ENCODE peak calls at places on chromosomes 7 and 10, in seven cellular contexts. One of them, this sample, is unnamed.

GRCh38 chr10:7525314-7526016 is 114.6 kb upstream of the SFMBT2 start:
- DNase-seq in brain microvascular endothelial cell: peak; percentile 70
- DNase-seq in endothelial cell: peak; percentile 74
- DNase-seq in Karpas-422: peak; percentile 94
- DNase-seq in M059J: peak; percentile 49
- DNase-seq in neural progenitor cell: peak; percentile 84
- DNase-seq in NCI-H460: peak; percentile 55
- DNase-seq in this sample: peak; percentile 37

GRCh38 chr7:137343483-137343841 is at the start of gene PTN:
- DNase-seq in neural progenitor cell: peak; percentile 79
- DNase-seq in NCI-H460: no peak
- DNase-seq in M059J: peak; percentile 90
- DNase-seq in Karpas-422: no peak
- DNase-seq in brain microvascular endothelial cell: peak; percentile 14
- DNase-seq in endothelial cell: peak; percentile 35
- DNase-seq in this sample: no peak

GRCh38 chr10:15824498-15824897 is 35.8 kb downstream of the MINDY3 start:
- DNase-seq in endothelial cell: no peak
- DNase-seq in neural progenitor cell: no peak
- DNase-seq in Karpas-422: peak; percentile 53
- DNase-seq in NCI-H460: no peak
- DNase-seq in brain microvascular endothelial cell: no peak
- DNase-seq in M059J: peak; percentile 3
- DNase-seq in this sample: no peak

GRCh38 chr10:110610308-110610774 is 33.8 kb upstream of the RBM20 start:
- DNase-seq in Karpas-422: peak; percentile 80
- DNase-seq in brain microvascular endothelial cell: peak; percentile 38
- DNase-seq in endothelial cell: peak; percentile 67
- DNase-seq in M059J: peak; percentile 56
- DNase-seq in NCI-H460: peak; percentile 68
- DNase-seq in neural progenitor cell: peak; percentile 70
- DNase-seq in this sample: peak; percentile 35

GRCh38 chr10:101257121-101257890 is 28.0 kb upstream of the LBX1 start:
- DNase-seq in M059J: no peak
- DNase-seq in NCI-H460: no peak
- DNase-seq in neural progenitor cell: no peak
- DNase-seq in endothelial cell: no peak
- DNase-seq in brain microvascular endothelial cell: no peak
- DNase-seq in Karpas-422: no peak
- DNase-seq in this sample: no peak

GRCh38 chr7:94344826-94345225 is 49.9 kb upstream of the COL1A2 start:
- DNase-seq in NCI-H460: no peak
- DNase-seq in neural progenitor cell: no peak
- DNase-seq in endothelial cell: no peak
- DNase-seq in M059J: peak; percentile 75
- DNase-seq in Karpas-422: no peak
- DNase-seq in brain microvascular endothelial cell: peak; percentile 30
- DNase-seq in this sample: no peak

GRCh38 chr10:115093776-115094361 is 704 bp downstream of the ATRNL1 start:
- DNase-seq in endothelial cell: no peak
- DNase-seq in brain microvascular endothelial cell: no peak
- DNase-seq in NCI-H460: no peak
- DNase-seq in Karpas-422: no peak
- DNase-seq in M059J: peak; percentile 15
- DNase-seq in neural progenitor cell: peak; percentile 51
- DNase-seq in this sample: no peak

GRCh38 chr10:819326-819725 is 112.2 kb downstream of the LARP4B start:
- DNase-seq in NCI-H460: no peak
- DNase-seq in M059J: peak; percentile 2
- DNase-seq in Karpas-422: no peak
- DNase-seq in endothelial cell: no peak
- DNase-seq in neural progenitor cell: no peak
- DNase-seq in brain microvascular endothelial cell: peak; percentile 78
- DNase-seq in this sample: no peak

GRCh38 chr7:47379629-47380324 is 202.1 kb downstream of the TNS3 start:
- DNase-seq in NCI-H460: no peak
- DNase-seq in endothelial cell: no peak
- DNase-seq in neural progenitor cell: peak; percentile 47
- DNase-seq in M059J: peak; percentile 85
- DNase-seq in Karpas-422: no peak
- DNase-seq in brain microvascular endothelial cell: peak; percentile 44
- DNase-seq in this sample: no peak

This sample was measured in CD4-positive, alpha-beta T cell.